ENCODE peak calls at places on chromosomes 5 and 9, in six cellular contexts. One of them, this sample, is unnamed.

GRCh38 chr9:136095028-136095494 is at the start of gene NACC2:
- DNase-seq in K562: peak
- DNase-seq in cardiac muscle cell: peak
- DNase-seq in astrocyte of the cerebellum: no peak
- DNase-seq in colonic mucosa: peak
- DNase-seq in Peyer's patch: peak
- DNase-seq in this sample: peak

GRCh38 chr5:145294321-145294720 is 540.8 kb downstream of the PRELID2 start:
- DNase-seq in colonic mucosa: no peak
- DNase-seq in astrocyte of the cerebellum: no peak
- DNase-seq in cardiac muscle cell: no peak
- DNase-seq in K562: no peak
- DNase-seq in Peyer's patch: no peak
- DNase-seq in this sample: no peak

GRCh38 chr5:18113724-18114123 is 479.5 kb downstream of the TAF11L14 start:
- DNase-seq in Peyer's patch: no peak
- DNase-seq in cardiac muscle cell: no peak
- DNase-seq in K562: no peak
- DNase-seq in astrocyte of the cerebellum: peak
- DNase-seq in colonic mucosa: no peak
- DNase-seq in this sample: peak

GRCh38 chr5:150163035-150163434 is 3.5 kb upstream of the CDX1 start:
- DNase-seq in cardiac muscle cell: no peak
- DNase-seq in astrocyte of the cerebellum: no peak
- DNase-seq in Peyer's patch: no peak
- DNase-seq in K562: no peak
- DNase-seq in colonic mucosa: no peak
- DNase-seq in this sample: no peak

GRCh38 chr5:36660397-36661049 is 54.1 kb downstream of the SLC1A3 start:
- DNase-seq in Peyer's patch: no peak
- DNase-seq in colonic mucosa: no peak
- DNase-seq in K562: no peak
- DNase-seq in cardiac muscle cell: no peak
- DNase-seq in astrocyte of the cerebellum: no peak
- DNase-seq in this sample: no peak

GRCh38 chr9:127519301-127520166 is 68.2 kb downstream of the LRSAM1 start:
- DNase-seq in Peyer's patch: no peak
- DNase-seq in K562: no peak
- DNase-seq in colonic mucosa: peak
- DNase-seq in cardiac muscle cell: no peak
- DNase-seq in astrocyte of the cerebellum: peak
- DNase-seq in this sample: peak

GRCh38 chr5:150159741-150160179 is 4.1 kb upstream of the PDGFRB start:
- DNase-seq in astrocyte of the cerebellum: no peak
- DNase-seq in cardiac muscle cell: no peak
- DNase-seq in Peyer's patch: no peak
- DNase-seq in K562: peak
- DNase-seq in colonic mucosa: no peak
- DNase-seq in this sample: peak

GRCh38 chr9:123590499-123590898 is 234.5 kb downstream of the CRB2 start:
- DNase-seq in K562: no peak
- DNase-seq in astrocyte of the cerebellum: no peak
- DNase-seq in Peyer's patch: no peak
- DNase-seq in cardiac muscle cell: no peak
- DNase-seq in colonic mucosa: no peak
- DNase-seq in this sample: no peak

GRCh38 chr5:88826959-88827585 is 55.9 kb downstream of the MEF2C start:
- DNase-seq in Peyer's patch: peak
- DNase-seq in K562: peak
- DNase-seq in cardiac muscle cell: peak
- DNase-seq in colonic mucosa: peak
- DNase-seq in astrocyte of the cerebellum: no peak
- DNase-seq in this sample: peak

GRCh38 chr9:70589571-70590263 is 175.3 kb upstream of the KLF9 start:
- DNase-seq in Peyer's patch: no peak
- DNase-seq in K562: no peak
- DNase-seq in colonic mucosa: no peak
- DNase-seq in astrocyte of the cerebellum: no peak
- DNase-seq in cardiac muscle cell: no peak
- DNase-seq in this sample: peak

GRCh38 chr9:130343445-130343918 is 77.9 kb downstream of the HMCN2 start:
- DNase-seq in cardiac muscle cell: peak
- DNase-seq in astrocyte of the cerebellum: no peak
- DNase-seq in colonic mucosa: no peak
- DNase-seq in Peyer's patch: no peak
- DNase-seq in K562: peak
- DNase-seq in this sample: no peak

GRCh38 chr5:61263072-61263471 is 69.0 kb upstream of the ZSWIM6 start:
- DNase-seq in cardiac muscle cell: no peak
- DNase-seq in Peyer's patch: no peak
- DNase-seq in K562: no peak
- DNase-seq in colonic mucosa: no peak
- DNase-seq in astrocyte of the cerebellum: no peak
- DNase-seq in this sample: no peak

GRCh38 chr5:179803651-179804598 is 2.7 kb downstream of the MGAT4B start:
- DNase-seq in colonic mucosa: peak
- DNase-seq in cardiac muscle cell: no peak
- DNase-seq in astrocyte of the cerebellum: no peak
- DNase-seq in Peyer's patch: peak
- DNase-seq in K562: peak
- DNase-seq in this sample: no peak

GRCh38 chr5:61342066-61342465 is 10.0 kb downstream of the ZSWIM6 start:
- DNase-seq in Peyer's patch: no peak
- DNase-seq in cardiac muscle cell: no peak
- DNase-seq in colonic mucosa: no peak
- DNase-seq in K562: no peak
- DNase-seq in astrocyte of the cerebellum: no peak
- DNase-seq in this sample: peak

GRCh38 chr9:128607642-128608350 is 48.9 kb downstream of the DYNC2I2 start:
- DNase-seq in colonic mucosa: no peak
- DNase-seq in K562: no peak
- DNase-seq in cardiac muscle cell: no peak
- DNase-seq in Peyer's patch: no peak
- DNase-seq in astrocyte of the cerebellum: peak
- DNase-seq in this sample: peak

GRCh38 chr5:132884548-132884947 is 11.1 kb downstream of the LEAP2 start:
- DNase-seq in astrocyte of the cerebellum: no peak
- DNase-seq in K562: no peak
- DNase-seq in cardiac muscle cell: no peak
- DNase-seq in colonic mucosa: no peak
- DNase-seq in Peyer's patch: no peak
- DNase-seq in this sample: no peak

GRCh38 chr9:75914936-75915335 is 24.5 kb downstream of the PCSK5 start:
- DNase-seq in K562: no peak
- DNase-seq in astrocyte of the cerebellum: no peak
- DNase-seq in Peyer's patch: no peak
- DNase-seq in colonic mucosa: no peak
- DNase-seq in cardiac muscle cell: no peak
- DNase-seq in this sample: no peak

GRCh38 chr9:35338086-35338485 is 151.8 kb upstream of the RUSC2 start:
- DNase-seq in astrocyte of the cerebellum: no peak
- DNase-seq in Peyer's patch: no peak
- DNase-seq in colonic mucosa: no peak
- DNase-seq in cardiac muscle cell: no peak
- DNase-seq in K562: peak
- DNase-seq in this sample: no peak

DNA sequence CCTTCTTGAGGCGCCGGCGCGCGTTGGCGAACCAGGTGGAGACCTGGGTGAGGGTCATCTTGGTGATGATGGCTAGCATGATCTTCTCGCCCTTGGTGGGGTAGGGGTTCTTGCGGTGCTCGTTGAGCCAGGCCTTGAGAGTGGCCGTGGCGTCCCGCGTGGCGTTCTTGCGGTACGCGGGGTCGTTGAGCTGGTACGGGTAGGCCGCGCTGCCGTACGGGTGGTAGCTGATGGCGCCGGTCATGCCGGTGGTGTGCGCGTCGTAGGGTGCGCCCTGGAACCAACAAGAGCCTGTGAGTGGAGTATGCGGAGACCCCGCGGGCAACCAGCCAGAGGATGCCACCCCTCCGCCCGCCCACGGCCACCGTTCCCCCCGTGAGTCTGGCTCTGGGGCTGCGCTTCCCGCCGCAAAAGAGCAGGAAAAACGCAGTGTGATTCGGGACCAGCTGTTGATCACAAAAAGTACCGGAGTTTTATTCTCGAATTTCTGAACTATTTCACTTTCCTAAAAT is 1.9 kb downstream of the IRX2 start:
- DNase-seq in K562: no peak
- DNase-seq in colonic mucosa: no peak
- DNase-seq in astrocyte of the cerebellum: no peak
- DNase-seq in cardiac muscle cell: no peak
- DNase-seq in Peyer's patch: no peak
- DNase-seq in this sample: peak
- H3K4me3 ChIP-seq in K562: no peak
- H3K4me3 ChIP-seq in colonic mucosa: no peak
- H3K4me3 ChIP-seq in astrocyte of the cerebellum: peak
- H3K4me3 ChIP-seq in cardiac muscle cell: peak
- H3K4me3 ChIP-seq in Peyer's patch: no peak
- H3K4me3 ChIP-seq in this sample: peak

DNA sequence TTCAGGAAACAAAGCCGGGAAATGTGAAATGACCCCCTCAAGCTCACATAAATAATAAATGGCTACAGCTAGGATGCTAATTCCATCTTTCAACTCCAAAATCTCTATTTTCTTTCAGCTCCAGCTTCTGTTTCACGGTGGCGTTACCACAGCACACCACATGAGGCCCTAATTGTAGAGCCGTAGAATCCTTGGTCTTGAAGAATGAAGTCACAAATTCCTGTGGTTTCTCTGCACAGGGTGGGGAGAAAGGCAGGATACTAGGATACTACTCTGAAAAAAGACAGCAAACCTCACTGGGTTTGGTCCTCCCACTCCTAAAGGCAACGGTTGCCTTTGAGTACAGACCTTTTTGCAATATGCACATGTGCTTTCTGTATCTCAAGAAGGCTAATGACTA is 13.9 kb upstream of the RARS1 start:
- DNase-seq in Peyer's patch: no peak
- DNase-seq in colonic mucosa: no peak
- DNase-seq in cardiac muscle cell: no peak
- DNase-seq in astrocyte of the cerebellum: peak
- DNase-seq in K562: no peak
- DNase-seq in this sample: peak
- TF ChIP-seq CTCF in Peyer's patch: no peak
- TF ChIP-seq CTCF in colonic mucosa: no peak
- TF ChIP-seq CTCF in cardiac muscle cell: peak
- TF ChIP-seq CTCF in astrocyte of the cerebellum: peak
- TF ChIP-seq CTCF in K562: peak
- TF ChIP-seq CTCF in this sample: peak

DNA sequence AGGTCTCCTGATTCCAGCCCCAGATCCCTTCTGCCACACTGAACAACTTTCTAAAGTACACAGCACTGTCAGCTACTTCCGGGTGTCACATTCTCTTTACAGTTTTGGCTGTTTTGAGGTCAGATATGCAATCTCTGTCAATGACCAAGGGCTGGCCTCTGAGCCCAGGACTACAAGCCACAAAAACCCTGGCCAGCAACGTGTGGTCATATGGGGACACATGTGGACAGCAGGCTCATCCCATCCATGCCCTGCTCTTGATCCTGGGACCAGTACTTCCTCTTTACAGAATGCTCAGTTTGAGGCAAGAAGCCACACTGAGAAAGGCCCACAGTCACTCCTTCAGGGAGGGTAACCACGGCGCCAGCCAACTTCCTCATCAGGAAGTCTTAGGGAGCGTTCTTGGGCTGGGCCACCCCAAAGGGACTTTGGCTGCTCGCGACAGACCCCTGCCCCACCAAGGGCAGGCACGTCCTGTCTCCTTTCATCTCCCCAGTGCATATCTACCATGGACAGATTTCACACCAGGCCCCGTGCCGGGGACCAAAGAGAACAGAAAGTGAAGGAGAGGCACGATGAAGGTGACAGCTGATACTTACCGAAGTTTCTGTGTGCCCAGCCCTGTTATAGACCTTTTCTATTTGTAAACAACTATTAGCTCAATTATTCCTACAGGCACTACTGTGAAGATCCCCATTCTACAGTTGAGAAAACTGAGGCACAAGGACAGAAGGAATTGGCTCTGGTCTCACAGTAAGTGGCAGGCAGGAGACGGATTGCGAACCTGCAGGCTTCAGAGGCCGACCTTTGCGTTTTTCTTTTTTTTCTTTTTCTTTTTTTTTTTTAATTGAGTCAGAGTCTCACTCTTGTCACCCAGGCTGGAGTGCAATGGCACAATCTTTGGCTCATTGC is 37.3 kb downstream of the STK10 start:
- DNase-seq in Peyer's patch: peak
- DNase-seq in cardiac muscle cell: no peak
- DNase-seq in astrocyte of the cerebellum: no peak
- DNase-seq in K562: no peak
- DNase-seq in colonic mucosa: no peak
- DNase-seq in this sample: peak
- H3K4me3 ChIP-seq in Peyer's patch: no peak
- H3K4me3 ChIP-seq in cardiac muscle cell: no peak
- H3K4me3 ChIP-seq in astrocyte of the cerebellum: no peak
- H3K4me3 ChIP-seq in K562: no peak
- H3K4me3 ChIP-seq in colonic mucosa: no peak
- H3K4me3 ChIP-seq in this sample: no peak

GRCh38 chr9:592733-593132 is 248.8 kb upstream of the DMRT1 start:
- DNase-seq in colonic mucosa: no peak
- DNase-seq in K562: no peak
- DNase-seq in Peyer's patch: no peak
- DNase-seq in astrocyte of the cerebellum: no peak
- DNase-seq in cardiac muscle cell: no peak
- DNase-seq in this sample: no peak

GRCh38 chr9:589723-590122 is 251.8 kb upstream of the DMRT1 start:
- DNase-seq in colonic mucosa: no peak
- DNase-seq in cardiac muscle cell: no peak
- DNase-seq in Peyer's patch: no peak
- DNase-seq in K562: no peak
- DNase-seq in astrocyte of the cerebellum: peak
- DNase-seq in this sample: peak

GRCh38 chr9:591292-591691 is 250.2 kb upstream of the DMRT1 start:
- DNase-seq in Peyer's patch: peak
- DNase-seq in K562: no peak
- DNase-seq in cardiac muscle cell: peak
- DNase-seq in colonic mucosa: peak
- DNase-seq in astrocyte of the cerebellum: no peak
- DNase-seq in this sample: peak

GRCh38 chr9:593809-594208 is 247.7 kb upstream of the DMRT1 start:
- DNase-seq in colonic mucosa: no peak
- DNase-seq in astrocyte of the cerebellum: no peak
- DNase-seq in K562: no peak
- DNase-seq in cardiac muscle cell: no peak
- DNase-seq in Peyer's patch: no peak
- DNase-seq in this sample: no peak

DNA sequence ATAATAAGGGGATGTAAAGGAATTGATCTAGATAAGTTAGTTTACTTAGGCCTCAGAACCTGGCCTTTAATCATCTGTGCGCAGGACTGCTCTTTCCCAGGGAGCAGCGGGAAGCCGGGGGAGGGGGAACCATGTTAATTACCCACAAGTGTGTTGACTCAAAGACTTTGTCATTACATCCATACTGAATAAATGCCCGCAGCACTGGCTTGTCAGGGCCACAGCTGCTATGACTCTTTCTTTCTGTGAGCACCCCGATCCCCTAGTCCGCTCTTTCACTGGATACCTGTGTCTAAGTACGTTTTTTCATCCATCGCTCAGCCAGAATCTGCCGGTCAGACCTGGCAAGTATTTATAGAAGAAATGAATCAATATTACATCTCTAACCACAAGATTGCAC is 249.3 kb upstream of the DMRT1 start:
- DNase-seq in astrocyte of the cerebellum: no peak
- DNase-seq in colonic mucosa: peak
- DNase-seq in cardiac muscle cell: no peak
- DNase-seq in K562: no peak
- DNase-seq in Peyer's patch: peak
- DNase-seq in this sample: peak
- TF ChIP-seq CTCF in astrocyte of the cerebellum: no peak
- TF ChIP-seq CTCF in colonic mucosa: no peak
- TF ChIP-seq CTCF in cardiac muscle cell: no peak
- TF ChIP-seq CTCF in K562: no peak
- TF ChIP-seq CTCF in Peyer's patch: no peak
- TF ChIP-seq CTCF in this sample: no peak